ENCODE peak calls at places on chromosomes 4 and X, in eight cellular contexts. W is PC-3, S is GM23248, D is hepatocyte, Z is SK-N-SH, L is neural progenitor cell, G is HCT116, U is GM23338. N is an unnamed sample.

GRCh38 chr4:27911047-27911446 is 1050.4 kb downstream of the STIM2 start:
- DNase-seq in Z (no peak), D (no peak), S (no peak), G (no peak), W (no peak), U (no peak), L (no peak), N (no peak)

GRCh38 chrX:42930951-42931350 is 153.0 kb upstream of the PPP1R2C start:
- DNase-seq in G (no peak), S (no peak), D (no peak), U (no peak), W (no peak), L (no peak), Z (no peak), N (no peak)

GRCh38 chrX:73822775-73823174 is 259.8 kb downstream of the CHIC1 start:
- DNase-seq in G (no peak), U (no peak), W (no peak), S (peak; percentile 2), D (no peak), Z (no peak), L (no peak), N (no peak)

GRCh38 chr4:1544861-1545275 is 138.6 kb upstream of the NKX1-1 start:
- DNase-seq in Z (no peak), G (no peak), L (no peak), U (no peak), D (peak; percentile 47), W (peak; percentile 67), S (no peak), N (no peak)

GRCh38 chr4:121567748-121568147 is 129.0 kb downstream of the ANXA5 start:
- DNase-seq in L (no peak), W (no peak), S (no peak), G (no peak), Z (no peak), U (no peak), D (no peak), N (no peak)

GRCh38 chrX:136711147-136711546 is 63.2 kb downstream of the CD40LG start:
- DNase-seq in U (peak; percentile 27), Z (peak; percentile 42), D (peak; percentile 26), S (peak; percentile 51), W (peak; percentile 69), G (no peak), L (peak; percentile 29), N (peak; percentile 7)

GRCh38 chr4:8035371-8035780 is 95.7 kb upstream of the AFAP1 start:
- DNase-seq in L (no peak), U (no peak), W (no peak), S (no peak), D (no peak), G (no peak), Z (no peak), N (no peak)

GRCh38 chr4:5824635-5825034 is 68.3 kb downstream of the CRMP1 start:
- DNase-seq in W (peak; percentile 55), S (peak; percentile 65), L (peak; percentile 53), G (peak; percentile 23), D (peak; percentile 29), U (peak; percentile 64), Z (peak; percentile 57), N (peak; percentile 8)

GRCh38 chrX:43718956-43719355 is 62.9 kb downstream of the MAOA start:
- DNase-seq in U (no peak), S (no peak), L (no peak), W (peak; percentile 57), G (no peak), Z (no peak), D (no peak), N (no peak)

GRCh38 chr4:106172846-106173245 is 143.2 kb downstream of the TBCK start:
- DNase-seq in W (no peak), S (no peak), L (no peak), D (no peak), Z (no peak), G (no peak), U (no peak), N (no peak)

GRCh38 chr4:1693131-1693896 is 9.2 kb upstream of the FAM53A start:
- DNase-seq in L (peak; percentile 85), U (peak; percentile 87), W (peak; percentile 74), D (peak; percentile 91), S (peak; percentile 80), Z (peak; percentile 78), G (peak; percentile 67), N (peak; percentile 85)

GRCh38 chr4:1618438-1618837 is 65.7 kb downstream of the FAM53A start:
- DNase-seq in L (no peak), Z (no peak), D (no peak), W (no peak), U (no peak), G (no peak), S (no peak), N (no peak)

DNA sequence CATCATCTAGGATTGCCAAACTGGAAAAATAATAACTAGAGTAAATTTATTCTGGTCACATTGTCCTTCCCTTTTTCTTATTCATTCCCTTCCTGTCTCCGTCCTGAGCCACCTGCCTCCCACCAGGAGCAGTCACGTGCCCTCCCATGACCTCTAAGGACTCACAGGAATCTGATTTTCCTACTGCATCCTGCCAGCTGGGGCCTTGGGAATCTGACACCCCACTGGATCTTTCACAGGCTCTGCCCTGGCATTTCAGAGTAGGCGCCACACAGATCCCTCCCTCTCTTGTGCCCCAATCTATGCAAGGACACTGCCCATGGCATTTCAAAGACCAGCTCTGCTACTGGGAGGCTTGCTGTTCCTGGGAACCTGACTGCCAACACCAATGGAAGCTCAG is 520.5 kb downstream of the PPARGC1A start:
- DNase-seq in D (no peak), S (no peak), G (no peak), L (peak; percentile 26), U (peak; percentile 45), Z (no peak), W (no peak), N (no peak)
- TF ChIP-seq EZH2phosphoT487 in D (no peak), S (no peak), G (no peak), L (no peak), U (no peak), Z (no peak), W (no peak), N (no peak)

DNA sequence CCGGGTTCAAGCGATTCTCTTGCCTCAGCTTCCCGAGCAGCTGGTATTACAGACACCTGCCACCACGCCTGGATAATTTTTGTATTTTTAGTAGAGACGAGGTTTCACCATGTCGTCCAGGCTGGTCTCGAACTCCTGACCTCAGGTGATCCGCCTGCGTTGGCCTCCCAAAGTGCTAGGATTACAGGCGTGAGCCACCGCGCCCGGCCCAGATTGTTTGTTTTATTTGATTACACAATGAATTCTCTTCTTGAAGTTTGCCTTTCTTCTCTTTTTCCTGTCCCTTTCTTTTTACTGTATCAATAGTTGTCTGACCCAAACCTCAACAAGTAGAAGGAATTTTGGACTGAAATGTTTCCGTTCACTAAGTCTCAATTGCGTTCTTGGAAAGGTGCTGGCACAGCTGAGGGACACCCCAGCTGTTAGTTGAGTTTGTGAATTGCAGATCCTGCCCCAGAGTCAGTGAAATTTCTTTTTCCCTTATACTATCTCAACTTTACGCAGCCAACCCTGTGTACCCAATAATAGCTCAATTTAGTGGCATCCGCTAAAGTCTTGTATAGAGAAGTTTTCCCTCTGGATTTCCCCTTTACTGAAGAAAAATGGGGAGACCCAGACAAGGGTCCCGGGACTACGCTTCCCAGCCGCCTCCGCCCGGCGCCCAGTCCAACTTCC is 639 bp upstream of the MTM1 start:
- DNase-seq in L (peak; percentile 19), W (peak; percentile 14), U (no peak), Z (no peak), D (no peak), S (no peak), G (no peak), N (no peak)
- TF ChIP-seq EZH2phosphoT487 in L (no peak), W (no peak), U (no peak), Z (no peak), D (no peak), S (no peak), G (no peak), N (no peak)

DNA sequence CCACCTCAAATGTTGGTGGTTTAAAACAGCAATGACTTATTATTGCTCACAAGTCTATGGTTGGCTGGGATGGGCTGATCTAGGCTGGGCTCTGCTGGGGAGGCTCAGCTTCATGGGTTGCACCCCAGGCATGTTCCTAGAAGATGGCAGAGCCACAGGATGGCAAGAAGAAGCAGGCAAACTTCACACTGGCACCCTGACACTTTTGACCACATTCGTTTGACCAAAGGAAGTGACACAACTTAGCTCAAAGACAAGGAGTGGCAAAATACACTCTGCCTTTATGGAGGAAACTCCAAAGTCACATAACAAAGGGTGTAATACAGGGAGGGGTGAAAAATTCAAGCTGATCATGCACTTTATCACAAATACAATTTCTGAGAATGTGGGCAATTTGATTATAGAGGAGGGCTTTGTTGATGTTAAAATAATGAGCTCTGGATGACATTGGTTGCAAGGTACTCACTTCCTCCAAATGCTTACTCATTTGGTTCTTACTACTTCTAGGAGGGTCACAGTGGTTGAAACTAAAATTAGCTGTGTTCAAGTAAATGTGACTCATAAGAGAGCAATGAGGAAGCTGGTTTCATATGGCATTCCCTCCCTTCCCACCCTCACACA is 249.2 kb upstream of the RPS6KA3 start:
- DNase-seq in G (peak; percentile 73), L (no peak), S (peak; percentile 85), W (peak; percentile 90), Z (no peak), U (no peak), D (peak; percentile 51), N (no peak)
- TF ChIP-seq EZH2phosphoT487 in G (no peak), L (no peak), S (no peak), W (no peak), Z (no peak), U (no peak), D (no peak), N (no peak)

GRCh38 chrX:65667503-65668355 is at the start of gene MSN:
- DNase-seq in S (peak; percentile 79), G (no peak), U (peak; percentile 51), D (peak; percentile 59), L (peak; percentile 68), W (peak; percentile 66), Z (peak; percentile 15), N (peak; percentile 67)
- TF ChIP-seq EZH2phosphoT487 in S (no peak), G (no peak), U (no peak), D (no peak), L (no peak), W (no peak), Z (no peak), N (no peak)

DNA sequence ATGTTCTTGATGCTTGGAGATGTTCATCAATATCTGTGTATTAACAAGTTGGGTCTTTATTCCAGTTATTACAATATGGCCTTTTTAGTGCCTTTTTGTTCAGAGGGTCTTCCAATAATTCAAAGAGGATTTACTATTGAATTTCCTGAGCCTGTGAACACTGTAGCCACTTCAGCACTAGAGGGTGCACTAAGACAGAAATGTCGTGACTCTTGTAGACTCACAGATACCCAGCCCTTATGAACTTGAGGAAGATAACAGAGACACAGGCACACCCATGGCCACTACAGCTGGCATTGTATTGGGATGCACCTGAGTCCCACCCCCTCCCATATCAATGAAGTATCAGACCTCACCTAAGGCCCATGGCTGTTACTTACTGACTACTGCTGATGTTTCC is 54.4 kb upstream of the ACTRT1 start:
- DNase-seq in Z (peak; percentile 4), S (no peak), W (peak; percentile 42), L (peak; percentile 49), D (peak; percentile 22), U (peak; percentile 50), G (no peak), N (peak; percentile 0)
- TF ChIP-seq EZH2phosphoT487 in Z (no peak), S (no peak), W (no peak), L (no peak), D (no peak), U (no peak), G (no peak), N (no peak)

N was measured in OCI-LY7.